ENCODE peak calls at places on chromosomes 7 and 10, in five cellular contexts. One of them, this sample, is unnamed.

GRCh38 chr7:1811850-1812692 is 142.0 kb downstream of the ELFN1 start:
- DNase-seq in IMR-90: no peak
- DNase-seq in psoas muscle: peak; percentile 56
- DNase-seq in lower lobe of right lung: no peak
- DNase-seq in right atrium auricular region: peak; percentile 44
- DNase-seq in this sample: peak; percentile 55

GRCh38 chr7:28571405-28571804 is 159.1 kb downstream of the CREB5 start:
- DNase-seq in IMR-90: no peak
- DNase-seq in psoas muscle: no peak
- DNase-seq in right atrium auricular region: no peak
- DNase-seq in lower lobe of right lung: no peak
- DNase-seq in this sample: no peak

GRCh38 chr10:110919971-110920881 is 822 bp downstream of the SHOC2 start:
- DNase-seq in lower lobe of right lung: peak; percentile 62
- DNase-seq in psoas muscle: peak; percentile 59
- DNase-seq in right atrium auricular region: peak; percentile 62
- DNase-seq in IMR-90: peak; percentile 17
- DNase-seq in this sample: peak; percentile 75

GRCh38 chr7:23334482-23335056 is 35.4 kb downstream of the MALSU1 start:
- DNase-seq in IMR-90: peak; percentile 99
- DNase-seq in psoas muscle: no peak
- DNase-seq in right atrium auricular region: no peak
- DNase-seq in lower lobe of right lung: no peak
- DNase-seq in this sample: no peak

GRCh38 chr10:122044713-122045112 is 55.8 kb downstream of the TACC2 start:
- DNase-seq in IMR-90: peak; percentile 53
- DNase-seq in psoas muscle: peak; percentile 65
- DNase-seq in lower lobe of right lung: no peak
- DNase-seq in right atrium auricular region: no peak
- DNase-seq in this sample: no peak

GRCh38 chr7:44072364-44073231 is 7.2 kb upstream of the PGAM2 start:
- DNase-seq in right atrium auricular region: peak; percentile 92
- DNase-seq in psoas muscle: peak; percentile 91
- DNase-seq in IMR-90: peak; percentile 84
- DNase-seq in lower lobe of right lung: peak; percentile 70
- DNase-seq in this sample: no peak

GRCh38 chr10:13715091-13715490 is 128.3 kb downstream of the PRPF18 start:
- DNase-seq in lower lobe of right lung: no peak
- DNase-seq in psoas muscle: no peak
- DNase-seq in right atrium auricular region: no peak
- DNase-seq in IMR-90: no peak
- DNase-seq in this sample: no peak

GRCh38 chr7:36658603-36659516 is 65.4 kb downstream of the AOAH start:
- DNase-seq in IMR-90: peak; percentile 94
- DNase-seq in lower lobe of right lung: no peak
- DNase-seq in psoas muscle: no peak
- DNase-seq in right atrium auricular region: no peak
- DNase-seq in this sample: no peak

GRCh38 chr10:92239600-92240288 is 51.1 kb downstream of the CPEB3 start:
- DNase-seq in lower lobe of right lung: peak; percentile 64
- DNase-seq in psoas muscle: peak; percentile 75
- DNase-seq in IMR-90: peak; percentile 30
- DNase-seq in right atrium auricular region: no peak
- DNase-seq in this sample: peak; percentile 77

GRCh38 chr10:90112681-90113080 is 411.3 kb downstream of the KIF20B start:
- DNase-seq in right atrium auricular region: no peak
- DNase-seq in psoas muscle: no peak
- DNase-seq in lower lobe of right lung: no peak
- DNase-seq in IMR-90: peak; percentile 6
- DNase-seq in this sample: no peak

GRCh38 chr10:14653271-14654161 is 121.2 kb downstream of the FAM107B start:
- DNase-seq in right atrium auricular region: no peak
- DNase-seq in lower lobe of right lung: no peak
- DNase-seq in IMR-90: peak; percentile 74
- DNase-seq in psoas muscle: no peak
- DNase-seq in this sample: no peak

GRCh38 chr10:74529205-74529604 is 297.2 kb upstream of the KAT6B start:
- DNase-seq in psoas muscle: no peak
- DNase-seq in right atrium auricular region: no peak
- DNase-seq in IMR-90: no peak
- DNase-seq in lower lobe of right lung: no peak
- DNase-seq in this sample: no peak

GRCh38 chr10:24842856-24843255 is 109.5 kb downstream of the PRTFDC1 start:
- DNase-seq in lower lobe of right lung: no peak
- DNase-seq in IMR-90: no peak
- DNase-seq in right atrium auricular region: no peak
- DNase-seq in psoas muscle: no peak
- DNase-seq in this sample: no peak

GRCh38 chr7:2388637-2388954 is 14.8 kb upstream of the CHST12 start:
- DNase-seq in lower lobe of right lung: no peak
- DNase-seq in IMR-90: no peak
- DNase-seq in psoas muscle: peak; percentile 32
- DNase-seq in right atrium auricular region: no peak
- DNase-seq in this sample: no peak

GRCh38 chr7:29346574-29346973 is 152.0 kb downstream of the CHN2 start:
- DNase-seq in psoas muscle: no peak
- DNase-seq in IMR-90: no peak
- DNase-seq in lower lobe of right lung: no peak
- DNase-seq in right atrium auricular region: no peak
- DNase-seq in this sample: no peak

GRCh38 chr10:101772895-101773761 is 2.8 kb downstream of the FGF8 start:
- DNase-seq in psoas muscle: no peak
- DNase-seq in right atrium auricular region: no peak
- DNase-seq in lower lobe of right lung: no peak
- DNase-seq in IMR-90: no peak
- DNase-seq in this sample: peak; percentile 25

GRCh38 chr7:27709137-27710075 is 30.6 kb upstream of the TAX1BP1 start:
- DNase-seq in IMR-90: peak; percentile 85
- DNase-seq in right atrium auricular region: no peak
- DNase-seq in psoas muscle: no peak
- DNase-seq in lower lobe of right lung: no peak
- DNase-seq in this sample: no peak

DNA sequence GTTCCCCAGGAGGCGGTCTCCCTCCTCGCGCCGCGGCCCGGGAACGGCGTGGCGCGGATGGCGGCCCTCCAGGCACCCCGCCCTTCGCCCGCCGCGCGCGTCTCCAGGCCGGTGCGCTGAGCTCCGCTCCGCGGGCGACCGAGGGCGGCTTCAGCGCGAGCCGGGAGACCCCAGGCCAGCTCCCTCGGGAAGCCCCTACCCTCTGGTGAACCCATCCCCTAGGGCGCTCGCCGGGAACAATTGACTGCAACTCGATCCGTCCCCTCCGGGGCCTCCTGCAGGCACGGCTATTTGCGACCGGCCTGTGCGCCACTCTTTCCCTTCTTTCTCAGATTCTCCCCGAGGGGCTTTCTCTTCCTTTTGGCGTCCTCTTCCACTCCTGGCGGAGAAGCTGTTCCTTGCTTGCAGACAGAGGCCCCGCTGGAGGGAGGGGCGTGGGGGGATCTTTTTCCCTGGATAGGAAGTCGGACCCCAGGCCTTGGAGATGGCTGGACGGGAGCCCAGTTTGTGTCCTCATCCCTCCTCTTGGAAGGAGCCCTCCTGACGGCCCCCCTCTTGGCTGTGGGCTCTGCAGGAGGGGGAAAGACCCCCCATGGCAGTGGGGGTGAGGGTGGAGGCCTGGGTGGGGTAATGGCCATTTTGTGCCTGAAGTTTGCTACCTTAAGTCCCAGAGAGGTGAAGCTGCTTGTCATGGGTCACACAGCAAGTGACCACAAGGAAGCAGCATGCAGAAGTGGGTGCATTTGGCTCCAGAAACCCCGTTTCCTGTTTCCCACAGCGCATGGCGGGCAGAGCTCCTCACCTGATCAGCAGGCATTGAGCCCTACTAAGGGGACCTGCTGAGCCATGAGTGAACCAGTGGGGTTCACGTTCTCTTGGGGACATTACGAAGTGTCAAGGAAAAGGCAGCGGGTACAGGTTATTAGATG is 171.2 kb upstream of the TNRC18 start:
- DNase-seq in right atrium auricular region: no peak
- DNase-seq in lower lobe of right lung: no peak
- DNase-seq in IMR-90: peak; percentile 38
- DNase-seq in psoas muscle: peak; percentile 61
- DNase-seq in this sample: no peak
- H3K4me1 ChIP-seq in right atrium auricular region: no peaks in the 10 kb centered on the region
- H3K4me1 ChIP-seq in lower lobe of right lung: peaks cover 75% of the 10 kb centered on the region
- H3K4me1 ChIP-seq in IMR-90: peaks cover 33% of the 10 kb centered on the region
- H3K4me1 ChIP-seq in psoas muscle: peaks cover 5% of the 10 kb centered on the region
- H3K4me1 ChIP-seq in this sample: peaks cover 39% of the 10 kb centered on the region

DNA sequence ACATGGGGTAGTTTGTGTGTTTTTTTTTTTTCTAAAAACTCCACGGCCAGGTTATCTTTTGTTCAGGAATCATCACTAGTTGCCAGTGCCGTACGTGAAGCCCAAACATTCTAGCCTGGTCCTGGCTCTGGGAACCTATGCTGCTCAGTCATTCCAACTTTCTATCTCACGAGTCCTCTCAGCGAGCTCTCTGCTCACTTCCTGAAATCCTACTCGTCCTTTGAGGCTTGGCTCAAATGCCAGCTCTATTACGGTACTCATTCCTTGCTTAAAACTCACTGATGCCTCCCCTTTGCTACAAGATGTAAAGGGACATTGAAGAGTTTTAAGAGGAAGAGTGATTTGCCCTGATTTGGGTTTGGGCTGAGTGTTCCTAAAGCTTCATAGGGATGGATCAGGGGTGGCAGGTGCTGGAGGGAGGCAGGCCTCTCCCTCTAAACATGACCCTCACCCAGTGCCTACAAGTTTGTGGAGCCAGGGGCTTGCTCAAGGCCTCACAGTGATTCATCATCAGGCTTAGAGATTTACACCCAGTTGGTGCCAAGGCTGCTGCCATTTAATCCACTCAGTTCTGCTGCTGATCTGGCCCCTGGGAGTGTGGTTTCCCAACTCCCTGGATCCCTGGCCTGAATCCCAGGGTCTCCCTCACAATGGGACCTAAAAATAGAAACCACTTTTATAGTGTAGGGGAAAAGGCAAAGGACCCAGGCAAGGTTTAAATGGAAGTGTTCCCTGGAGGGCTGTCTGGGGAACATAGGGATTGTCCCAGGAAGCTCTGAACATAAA is 46.1 kb upstream of the R3HCC1L start:
- DNase-seq in psoas muscle: peak; percentile 82
- DNase-seq in lower lobe of right lung: no peak
- DNase-seq in IMR-90: no peak
- DNase-seq in right atrium auricular region: no peak
- DNase-seq in this sample: no peak
- TF ChIP-seq CTCF in psoas muscle: no peak
- TF ChIP-seq CTCF in lower lobe of right lung: no peak
- TF ChIP-seq CTCF in IMR-90: no peak
- TF ChIP-seq CTCF in right atrium auricular region: no peak
- TF ChIP-seq CTCF in this sample: no peak

DNA sequence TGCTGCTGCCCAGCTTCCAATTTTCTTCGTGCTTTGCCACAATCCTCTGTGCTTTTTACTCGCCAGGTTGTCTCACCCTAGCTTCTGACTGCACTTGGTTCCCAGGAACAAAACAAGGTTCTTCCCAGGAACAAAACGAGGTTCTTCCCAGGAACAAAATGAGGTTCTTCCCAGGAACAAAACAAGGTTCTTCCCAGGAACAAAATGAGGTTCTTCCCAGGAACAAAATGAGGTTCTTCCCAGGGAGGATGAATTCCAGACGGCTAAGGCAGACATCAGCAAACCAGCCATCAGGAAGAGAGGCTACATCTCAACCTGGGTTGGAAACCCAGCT is 41.9 kb downstream of the TNS3 start:
- DNase-seq in lower lobe of right lung: no peak
- DNase-seq in right atrium auricular region: no peak
- DNase-seq in psoas muscle: no peak
- DNase-seq in IMR-90: no peak
- DNase-seq in this sample: no peak
- H3K4me1 ChIP-seq in lower lobe of right lung: peaks cover 34% of the 10 kb centered on the region
- H3K4me1 ChIP-seq in right atrium auricular region: no peaks in the 10 kb centered on the region
- H3K4me1 ChIP-seq in psoas muscle: peaks cover 5% of the 10 kb centered on the region
- H3K4me1 ChIP-seq in IMR-90: peaks cover 47% of the 10 kb centered on the region
- H3K4me1 ChIP-seq in this sample: peaks cover 37% of the 10 kb centered on the region

GRCh38 chr10:132219486-132219885 is 32.7 kb downstream of the DPYSL4 start:
- DNase-seq in psoas muscle: no peak
- DNase-seq in right atrium auricular region: no peak
- DNase-seq in IMR-90: no peak
- DNase-seq in lower lobe of right lung: no peak
- DNase-seq in this sample: no peak
- TF ChIP-seq CTCF in psoas muscle: no peak
- TF ChIP-seq CTCF in right atrium auricular region: no peak
- TF ChIP-seq CTCF in IMR-90: peak; percentile 11
- TF ChIP-seq CTCF in lower lobe of right lung: no peak
- TF ChIP-seq CTCF in this sample: peak; percentile 10

DNA sequence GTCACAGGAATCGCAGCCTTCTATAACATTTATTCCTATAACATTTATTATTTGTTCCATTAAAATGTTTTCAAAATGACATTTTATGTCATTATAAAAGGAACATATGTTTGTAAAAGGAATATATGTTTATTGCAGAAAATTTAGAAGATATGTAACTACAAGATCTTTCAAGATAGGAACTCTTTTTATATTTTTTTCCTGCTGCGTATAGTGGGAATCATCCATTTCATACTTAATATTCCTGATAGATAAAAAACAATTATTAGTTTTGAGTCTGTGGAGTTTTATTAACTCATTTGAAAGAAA is 55.6 kb downstream of the CCNY start:
- DNase-seq in right atrium auricular region: no peak
- DNase-seq in lower lobe of right lung: no peak
- DNase-seq in IMR-90: no peak
- DNase-seq in psoas muscle: no peak
- DNase-seq in this sample: no peak
- H3K4me1 ChIP-seq in right atrium auricular region: no peaks in the 10 kb centered on the region
- H3K4me1 ChIP-seq in lower lobe of right lung: peaks cover 53% of the 10 kb centered on the region
- H3K4me1 ChIP-seq in IMR-90: peaks cover 9% of the 10 kb centered on the region
- H3K4me1 ChIP-seq in psoas muscle: peaks cover 49% of the 10 kb centered on the region
- H3K4me1 ChIP-seq in this sample: peaks cover 51% of the 10 kb centered on the region

GRCh38 chr10:72332423-72333110 is 22.2 kb downstream of the DNAJB12 start:
- DNase-seq in IMR-90: no peak
- DNase-seq in right atrium auricular region: no peak
- DNase-seq in psoas muscle: no peak
- DNase-seq in lower lobe of right lung: no peak
- DNase-seq in this sample: no peak

GRCh38 chr10:72333111-72334012 is 21.4 kb downstream of the DNAJB12 start:
- DNase-seq in IMR-90: no peak
- DNase-seq in psoas muscle: no peak
- DNase-seq in right atrium auricular region: no peak
- DNase-seq in lower lobe of right lung: no peak
- DNase-seq in this sample: peak; percentile 61

GRCh38 chr10:72330059-72330426 is 24.7 kb downstream of the DNAJB12 start:
- DNase-seq in psoas muscle: no peak
- DNase-seq in IMR-90: no peak
- DNase-seq in lower lobe of right lung: no peak
- DNase-seq in right atrium auricular region: no peak
- DNase-seq in this sample: no peak

GRCh38 chr10:72329290-72330058 is 25.2 kb downstream of the DNAJB12 start:
- DNase-seq in lower lobe of right lung: peak; percentile 70
- DNase-seq in right atrium auricular region: no peak
- DNase-seq in IMR-90: no peak
- DNase-seq in psoas muscle: no peak
- DNase-seq in this sample: peak; percentile 80

GRCh38 chr10:72331575-72332422 is 22.9 kb downstream of the DNAJB12 start:
- DNase-seq in right atrium auricular region: peak; percentile 82
- DNase-seq in lower lobe of right lung: peak; percentile 96
- DNase-seq in IMR-90: peak; percentile 31
- DNase-seq in psoas muscle: peak; percentile 91
- DNase-seq in this sample: peak; percentile 97
- TF ChIP-seq CTCF in right atrium auricular region: peak; percentile 48
- TF ChIP-seq CTCF in lower lobe of right lung: peak; percentile 44
- TF ChIP-seq CTCF in IMR-90: no peak
- TF ChIP-seq CTCF in psoas muscle: peak; percentile 19
- TF ChIP-seq CTCF in this sample: peak; percentile 42

GRCh38 chr10:70495691-70496261 is 17.2 kb downstream of the PALD1 start:
- DNase-seq in right atrium auricular region: no peak
- DNase-seq in psoas muscle: no peak
- DNase-seq in IMR-90: no peak
- DNase-seq in lower lobe of right lung: no peak
- DNase-seq in this sample: no peak
- H3K4me1 ChIP-seq in right atrium auricular region: no peaks in the 10 kb centered on the region
- H3K4me1 ChIP-seq in psoas muscle: peaks cover 8% of the 10 kb centered on the region
- H3K4me1 ChIP-seq in IMR-90: no peaks in the 10 kb centered on the region
- H3K4me1 ChIP-seq in lower lobe of right lung: peaks cover 86% of the 10 kb centered on the region
- H3K4me1 ChIP-seq in this sample: peaks cover 83% of the 10 kb centered on the region